ENCODE peak calls at places on chromosomes 11 and 22, in ten cellular contexts. A, E, Y, J, V, W, P, S, N and U are unnamed samples.

GRCh38 chr11:116948375-116948774 is 111.0 kb upstream of the APOA1 start:
- DNase-seq in W (peak; percentile 32), N (peak; percentile 89), J (no peak), V (no peak), E (no peak), Y (peak; percentile 27), P (peak; percentile 54), S (no peak), A (no peak), U (peak; percentile 65)

GRCh38 chr11:556175-556699 is 4.3 kb downstream of the LMNTD2 start:
- DNase-seq in J (no peak), Y (no peak), A (no peak), N (no peak), E (no peak), V (no peak), S (no peak), W (no peak), P (no peak), U (no peak)

GRCh38 chr11:100072131-100072530 is 615.0 kb upstream of the ARHGAP42 start:
- DNase-seq in E (no peak), N (no peak), J (no peak), Y (no peak), P (no peak), W (no peak), V (no peak), A (no peak), S (no peak), U (no peak)

GRCh38 chr11:3841426-3842304 is 906 bp upstream of the RHOG start:
- DNase-seq in J (peak; percentile 79), S (peak; percentile 90), E (peak; percentile 95), V (peak; percentile 89), A (peak; percentile 85), N (peak; percentile 90), W (peak; percentile 92), P (peak; percentile 97), Y (peak; percentile 80), U (no peak)

GRCh38 chr11:102497061-102497460 is 33.5 kb downstream of the MMP7 start:
- DNase-seq in S (no peak), A (no peak), E (no peak), V (no peak), Y (no peak), J (no peak), P (no peak), W (no peak), N (peak; percentile 23), U (no peak)

GRCh38 chr22:30637701-30638114 is 2.1 kb downstream of the SLC35E4 start:
- DNase-seq in P (no peak), W (no peak), A (no peak), N (no peak), V (no peak), E (no peak), Y (no peak), S (no peak), J (no peak), U (peak; percentile 11)

GRCh38 chr11:57491371-57492061 is 24.0 kb downstream of the SLC43A1 start:
- DNase-seq in W (peak; percentile 54), J (no peak), A (no peak), E (peak; percentile 79), N (peak; percentile 47), Y (no peak), V (peak; percentile 12), P (no peak), S (peak; percentile 81), U (no peak)

GRCh38 chr11:3866206-3866605 is 10.7 kb downstream of the STIM1 start:
- DNase-seq in E (no peak), V (no peak), N (no peak), S (no peak), P (peak; percentile 70), A (no peak), W (no peak), J (no peak), Y (no peak), U (no peak)

GRCh38 chr11:76668362-76669155 is 2.0 kb downstream of the LRRC32 start:
- DNase-seq in A (no peak), E (no peak), J (no peak), Y (no peak), P (peak; percentile 37), W (no peak), N (no peak), V (no peak), S (no peak), U (no peak)

GRCh38 chr11:28619870-28620540 is 511.8 kb downstream of the METTL15 start:
- DNase-seq in J (no peak), S (no peak), W (peak; percentile 11), A (no peak), P (no peak), V (no peak), N (peak; percentile 68), E (no peak), Y (peak; percentile 36), U (peak; percentile 62)

GRCh38 chr11:102347526-102348331 is 715 bp downstream of the BIRC2 start:
- DNase-seq in W (peak; percentile 12), V (no peak), J (no peak), E (peak; percentile 52), S (no peak), A (no peak), P (no peak), N (peak; percentile 44), Y (peak; percentile 10), U (peak; percentile 64)

GRCh38 chr11:88552377-88553029 is 215.0 kb upstream of the CTSC start:
- DNase-seq in E (peak; percentile 78), S (peak; percentile 45), N (peak; percentile 51), V (peak; percentile 13), A (peak; percentile 25), Y (peak; percentile 29), W (peak; percentile 65), P (no peak), J (peak; percentile 7), U (peak; percentile 55)

GRCh38 chr11:61890536-61891330 is 612 bp downstream of the FADS3 start:
- DNase-seq in E (peak; percentile 62), Y (peak; percentile 80), J (no peak), S (peak; percentile 59), W (peak; percentile 59), P (peak; percentile 67), N (peak; percentile 79), V (peak; percentile 17), A (no peak), U (peak; percentile 64)

GRCh38 chr11:67379061-67380058 is 6.0 kb upstream of the CLCF1 start:
- DNase-seq in A (no peak), Y (peak; percentile 81), S (no peak), J (no peak), E (no peak), N (peak; percentile 54), P (peak; percentile 41), W (no peak), V (no peak), U (peak; percentile 71)

GRCh38 chr11:76203131-76203925 is 3.0 kb downstream of the WNT11 start:
- DNase-seq in E (no peak), S (no peak), W (no peak), A (no peak), V (no peak), J (no peak), Y (no peak), N (no peak), P (no peak), U (no peak)

GRCh38 chr11:121650520-121651266 is 197.9 kb upstream of the SORL1-AS1 start:
- DNase-seq in J (no peak), V (no peak), Y (no peak), A (no peak), S (no peak), W (no peak), E (no peak), N (no peak), P (no peak), U (no peak)

GRCh38 chr22:23404689-23405365 is 175.3 kb downstream of the IGLL1 start:
- DNase-seq in W (no peak), Y (no peak), E (no peak), V (no peak), N (peak; percentile 20), A (no peak), S (peak; percentile 59), J (no peak), P (no peak), U (no peak)

GRCh38 chr22:27603823-27604190 is 197.7 kb downstream of the MN1 start:
- DNase-seq in V (no peak), P (no peak), N (no peak), E (no peak), A (no peak), Y (no peak), S (no peak), J (peak; percentile 3), W (no peak), U (no peak)

GRCh38 chr11:17766590-17766989 is 32.0 kb downstream of the KCNC1 start:
- DNase-seq in E (no peak), A (no peak), V (no peak), Y (no peak), S (no peak), W (no peak), P (no peak), N (no peak), J (no peak), U (no peak)

GRCh38 chr11:113077379-113077778 is 116.2 kb downstream of the NCAM1 start:
- DNase-seq in P (no peak), V (no peak), W (no peak), E (no peak), N (no peak), S (no peak), A (no peak), Y (no peak), J (no peak), U (no peak)

GRCh38 chr11:71206186-71206585 is 46.2 kb downstream of the SHANK2 start:
- DNase-seq in A (no peak), J (no peak), V (no peak), Y (no peak), N (no peak), P (peak; percentile 4), S (no peak), E (no peak), W (no peak), U (no peak)

GRCh38 chr11:116179346-116179850 is 593.4 kb downstream of the BUD13 start:
- DNase-seq in W (no peak), Y (no peak), S (no peak), V (no peak), N (no peak), E (no peak), J (no peak), A (no peak), P (no peak), U (no peak)

GRCh38 chr11:8829556-8829955 is 81.4 kb upstream of the AKIP1 start:
- DNase-seq in P (no peak), J (no peak), S (no peak), W (no peak), E (no peak), N (no peak), A (no peak), V (no peak), Y (no peak), U (no peak)

GRCh38 chr11:3824714-3825472 is 15.9 kb downstream of the RHOG start:
- DNase-seq in V (peak; percentile 71), J (peak; percentile 64), E (peak; percentile 89), Y (no peak), A (peak; percentile 69), W (peak; percentile 52), N (peak; percentile 46), P (peak; percentile 80), S (peak; percentile 82), U (no peak)

GRCh38 chr11:77658213-77659013 is 20.8 kb upstream of the CLNS1A start:
- DNase-seq in V (no peak), J (no peak), P (no peak), Y (no peak), S (no peak), N (no peak), E (no peak), W (no peak), A (no peak), U (no peak)

GRCh38 chr22:17903564-17904295 is 120.6 kb downstream of the MICAL3 start:
- DNase-seq in J (peak; percentile 36), W (no peak), Y (no peak), V (no peak), A (no peak), E (no peak), P (no peak), N (no peak), S (no peak), U (no peak)

GRCh38 chr22:50148991-50149721 is 21.4 kb upstream of the PANX2 start:
- DNase-seq in E (peak; percentile 81), N (peak; percentile 90), Y (peak; percentile 69), A (peak; percentile 70), V (peak; percentile 69), S (peak; percentile 81), P (peak; percentile 86), J (no peak), W (peak; percentile 80), U (peak; percentile 98)

GRCh38 chr11:68064876-68065275 is 26.1 kb downstream of the TCIRG1 start:
- DNase-seq in W (no peak), S (no peak), E (no peak), Y (no peak), J (no peak), N (no peak), P (no peak), A (no peak), V (no peak), U (no peak)